ENCODE peak calls at places on chromosomes 7 and 10, in four cellular contexts. One of them, this sample, is unnamed.

GRCh38 chr7:52254396-52255025 is 780.9 kb upstream of the POM121L12 start:
- DNase-seq in head of caudate nucleus: no peak
- DNase-seq in B cell: no peak
- DNase-seq in stimulated activated CD4-positive, alpha-beta T cell treated with anti-CD3 and anti-CD28 coated beads, TNF-alpha, amount 100 ng/mL, for 24 hours: no peak
- DNase-seq in this sample: no peak

GRCh38 chr10:96502561-96503267 is 11.0 kb downstream of the TLL2 start:
- DNase-seq in stimulated activated CD4-positive, alpha-beta T cell treated with anti-CD3 and anti-CD28 coated beads, TNF-alpha, amount 100 ng/mL, for 24 hours: no peak
- DNase-seq in B cell: no peak
- DNase-seq in head of caudate nucleus: no peak
- DNase-seq in this sample: no peak

GRCh38 chr7:83987764-83988163 is 206.8 kb downstream of the SEMA3A start:
- DNase-seq in stimulated activated CD4-positive, alpha-beta T cell treated with anti-CD3 and anti-CD28 coated beads, TNF-alpha, amount 100 ng/mL, for 24 hours: no peak
- DNase-seq in head of caudate nucleus: no peak
- DNase-seq in B cell: no peak
- DNase-seq in this sample: no peak

GRCh38 chr7:25263292-25263691 is 35.0 kb upstream of the NPVF start:
- DNase-seq in head of caudate nucleus: no peak
- DNase-seq in stimulated activated CD4-positive, alpha-beta T cell treated with anti-CD3 and anti-CD28 coated beads, TNF-alpha, amount 100 ng/mL, for 24 hours: no peak
- DNase-seq in B cell: no peak
- DNase-seq in this sample: no peak

GRCh38 chr7:1548438-1548831 is 7.6 kb downstream of the TMEM184A start:
- DNase-seq in B cell: peak
- DNase-seq in head of caudate nucleus: no peak
- DNase-seq in stimulated activated CD4-positive, alpha-beta T cell treated with anti-CD3 and anti-CD28 coated beads, TNF-alpha, amount 100 ng/mL, for 24 hours: no peak
- DNase-seq in this sample: no peak

GRCh38 chr10:4053940-4054339 is 268.9 kb upstream of the KLF6 start:
- DNase-seq in head of caudate nucleus: no peak
- DNase-seq in B cell: peak
- DNase-seq in stimulated activated CD4-positive, alpha-beta T cell treated with anti-CD3 and anti-CD28 coated beads, TNF-alpha, amount 100 ng/mL, for 24 hours: no peak
- DNase-seq in this sample: no peak

GRCh38 chr7:150964593-150965111 is 13.5 kb downstream of the KCNH2 start:
- DNase-seq in head of caudate nucleus: no peak
- DNase-seq in B cell: no peak
- DNase-seq in stimulated activated CD4-positive, alpha-beta T cell treated with anti-CD3 and anti-CD28 coated beads, TNF-alpha, amount 100 ng/mL, for 24 hours: no peak
- DNase-seq in this sample: no peak

GRCh38 chr10:98414932-98415709 is at the start of gene PYROXD2:
- DNase-seq in stimulated activated CD4-positive, alpha-beta T cell treated with anti-CD3 and anti-CD28 coated beads, TNF-alpha, amount 100 ng/mL, for 24 hours: peak
- DNase-seq in B cell: peak
- DNase-seq in head of caudate nucleus: peak
- DNase-seq in this sample: no peak

GRCh38 chr7:69775231-69775771 is 177.0 kb downstream of the AUTS2 start:
- DNase-seq in head of caudate nucleus: no peak
- DNase-seq in B cell: no peak
- DNase-seq in stimulated activated CD4-positive, alpha-beta T cell treated with anti-CD3 and anti-CD28 coated beads, TNF-alpha, amount 100 ng/mL, for 24 hours: no peak
- DNase-seq in this sample: no peak

GRCh38 chr10:7666253-7667023 is at the start of gene ITIH5:
- DNase-seq in stimulated activated CD4-positive, alpha-beta T cell treated with anti-CD3 and anti-CD28 coated beads, TNF-alpha, amount 100 ng/mL, for 24 hours: no peak
- DNase-seq in B cell: peak
- DNase-seq in head of caudate nucleus: no peak
- DNase-seq in this sample: no peak

GRCh38 chr10:75367098-75367497 is 34.5 kb downstream of the ZNF503 start:
- DNase-seq in stimulated activated CD4-positive, alpha-beta T cell treated with anti-CD3 and anti-CD28 coated beads, TNF-alpha, amount 100 ng/mL, for 24 hours: no peak
- DNase-seq in B cell: no peak
- DNase-seq in head of caudate nucleus: no peak
- DNase-seq in this sample: no peak

GRCh38 chr10:14560794-14561765 is 213.6 kb downstream of the FAM107B start:
- DNase-seq in B cell: peak
- DNase-seq in head of caudate nucleus: peak
- DNase-seq in stimulated activated CD4-positive, alpha-beta T cell treated with anti-CD3 and anti-CD28 coated beads, TNF-alpha, amount 100 ng/mL, for 24 hours: no peak
- DNase-seq in this sample: no peak

GRCh38 chr7:32573110-32573687 is 77.9 kb downstream of the AVL9 start:
- DNase-seq in stimulated activated CD4-positive, alpha-beta T cell treated with anti-CD3 and anti-CD28 coated beads, TNF-alpha, amount 100 ng/mL, for 24 hours: no peak
- DNase-seq in B cell: no peak
- DNase-seq in head of caudate nucleus: no peak
- DNase-seq in this sample: no peak